ENCODE peak calls at places on chromosomes 1 and 21, in nine cellular contexts. Y is CD8-positive, alpha-beta T cell; I is IMR-90; P is K562; M is Panc1; Q is HepG2; R is mucosa of descending colon; C is heart right ventricle; V is naive thymus-derived CD4-positive, alpha-beta T cell. W is an unnamed sample.
A peak's percentile ranks its signal among the peaks of the same experiment; 100 is the strongest.

GRCh38 chr1:247749870-247750269 is 1.9 kb upstream of the OR14A2 start:
- ATAC-seq in Y (no peak), R (no peak), C (no peak), I (no peak), V (no peak), Q (no peak), M (no peak), P (no peak), W (no peak)

GRCh38 chr1:162633327-162633762 is 1.1 kb downstream of the DDR2 start:
- ATAC-seq in R (peak; percentile 31), M (no peak), C (peak; percentile 60), Y (no peak), P (peak; percentile 16), I (peak; percentile 13), Q (no peak), V (no peak), W (peak; percentile 27)

GRCh38 chr1:88780485-88780884 is 96.4 kb downstream of the PKN2 start:
- ATAC-seq in M (no peak), Q (no peak), I (no peak), C (no peak), Y (no peak), R (no peak), V (no peak), P (no peak), W (no peak)

GRCh38 chr1:13828454-13829151 is 128.6 kb downstream of the PRDM2 start:
- ATAC-seq in I (no peak), V (peak; percentile 40), C (no peak), R (peak; percentile 93), P (peak; percentile 97), Q (peak; percentile 94), M (peak; percentile 82), Y (peak; percentile 42), W (peak; percentile 34)

GRCh38 chr1:67882196-67882958 is 49.1 kb upstream of the GNG12 start:
- ATAC-seq in Q (no peak), C (no peak), I (no peak), V (no peak), Y (no peak), R (no peak), M (no peak), P (peak; percentile 37), W (no peak)

GRCh38 chr21:25552856-25553255 is 54.4 kb downstream of the MRPL39 start:
- ATAC-seq in C (no peak), R (no peak), Q (peak; percentile 82), I (no peak), V (no peak), M (no peak), P (no peak), Y (no peak), W (no peak)

GRCh38 chr1:246161626-246162025 is 345.5 kb downstream of the SMYD3 start:
- ATAC-seq in I (peak; percentile 40), Y (no peak), R (no peak), V (no peak), P (no peak), M (no peak), Q (no peak), C (no peak), W (no peak)

GRCh38 chr1:8571200-8571984 is 246.0 kb downstream of the RERE start:
- ATAC-seq in Y (no peak), I (peak; percentile 70), C (peak; percentile 48), Q (peak; percentile 88), R (no peak), P (peak; percentile 39), V (no peak), M (no peak), W (peak; percentile 48)

GRCh38 chr21:38295997-38296764 is 39.4 kb downstream of the KCNJ15 start:
- ATAC-seq in M (no peak), V (peak; percentile 50), C (peak; percentile 93), Q (no peak), P (peak; percentile 55), I (no peak), Y (peak; percentile 20), R (peak; percentile 26), W (peak; percentile 46)

GRCh38 chr1:32127780-32128179 is 19.9 kb downstream of the KPNA6 start:
- ATAC-seq in R (no peak), V (no peak), P (peak; percentile 52), M (no peak), I (no peak), Q (no peak), Y (no peak), C (no peak), W (no peak)

GRCh38 chr1:19086176-19086875 is 123.7 kb downstream of the UBR4 start:
- ATAC-seq in Y (no peak), Q (no peak), C (peak; percentile 38), M (no peak), P (no peak), V (no peak), I (no peak), R (peak; percentile 64), W (no peak)

GRCh38 chr1:200428482-200429205 is 18.8 kb upstream of the ZNF281 start:
- ATAC-seq in Q (no peak), R (no peak), I (peak; percentile 64), V (no peak), M (peak; percentile 67), P (no peak), C (no peak), Y (no peak), W (no peak)

GRCh38 chr1:180911640-180912161 is 996 bp upstream of the KIAA1614 start:
- ATAC-seq in I (peak; percentile 5), R (peak; percentile 33), C (peak; percentile 34), Q (no peak), M (peak; percentile 45), P (no peak), V (no peak), Y (no peak), W (peak; percentile 17)

GRCh38 chr1:180571832-180572636 is 13.3 kb downstream of the OVAAL start:
- ATAC-seq in I (no peak), M (no peak), R (peak; percentile 63), P (peak; percentile 69), V (no peak), Q (no peak), C (no peak), Y (no peak), W (no peak)

GRCh38 chr1:24173638-24174325 is 13.3 kb downstream of the IFNLR1 start:
- ATAC-seq in P (no peak), V (no peak), R (no peak), I (no peak), C (no peak), Y (no peak), Q (no peak), M (no peak), W (no peak)

GRCh38 chr21:43669828-43670605 is 10.7 kb downstream of the RRP1B start:
- ATAC-seq in M (no peak), C (no peak), I (no peak), Y (no peak), V (no peak), P (no peak), R (no peak), Q (no peak), W (no peak)

GRCh38 chr1:100397681-100398080 is 45.4 kb downstream of the CDC14A start:
- ATAC-seq in C (no peak), V (peak; percentile 9), Y (no peak), Q (no peak), I (no peak), M (no peak), P (peak; percentile 18), R (no peak), W (no peak)

DNA sequence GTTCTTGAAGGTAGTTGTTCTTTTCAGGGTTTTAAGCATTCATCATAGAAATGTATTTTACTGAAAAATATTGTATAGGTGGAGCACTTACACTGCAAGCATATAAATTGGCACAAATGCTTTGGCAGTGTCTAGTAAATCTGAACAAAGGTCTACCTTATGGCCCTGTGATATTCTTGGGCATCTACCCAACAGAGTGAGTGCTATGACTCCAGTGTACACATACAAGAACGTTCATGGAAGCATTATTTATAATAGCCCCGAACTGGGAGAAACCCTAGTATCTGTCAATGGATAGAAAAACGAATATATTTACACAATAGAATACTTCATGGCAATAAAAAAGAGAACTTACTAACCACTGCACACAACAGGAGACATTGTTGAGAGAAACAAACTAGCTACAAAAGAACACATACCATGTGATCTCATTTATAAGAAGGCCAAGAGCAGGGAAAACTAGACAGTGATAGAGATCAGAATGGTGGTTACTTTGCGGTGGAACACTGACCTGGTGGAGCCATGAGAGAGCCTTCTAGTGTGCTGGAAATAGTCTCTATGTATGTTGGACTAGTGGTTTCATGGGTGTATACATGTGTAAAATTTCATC is 96.0 kb downstream of the MAB21L3 start:
- ATAC-seq in P (no peak), Q (no peak), Y (no peak), R (peak; percentile 86), V (no peak), M (no peak), C (no peak), I (no peak), W (no peak)
- H3K36me3 ChIP-seq in P (no peaks in the 10 kb centered on the region), Q (no peaks in the 10 kb centered on the region), Y (no peaks in the 10 kb centered on the region), R (no peaks in the 10 kb centered on the region), V (no peaks in the 10 kb centered on the region), M (no peaks in the 10 kb centered on the region), C (no peaks in the 10 kb centered on the region), I (no peaks in the 10 kb centered on the region), W (no peaks in the 10 kb centered on the region)

DNA sequence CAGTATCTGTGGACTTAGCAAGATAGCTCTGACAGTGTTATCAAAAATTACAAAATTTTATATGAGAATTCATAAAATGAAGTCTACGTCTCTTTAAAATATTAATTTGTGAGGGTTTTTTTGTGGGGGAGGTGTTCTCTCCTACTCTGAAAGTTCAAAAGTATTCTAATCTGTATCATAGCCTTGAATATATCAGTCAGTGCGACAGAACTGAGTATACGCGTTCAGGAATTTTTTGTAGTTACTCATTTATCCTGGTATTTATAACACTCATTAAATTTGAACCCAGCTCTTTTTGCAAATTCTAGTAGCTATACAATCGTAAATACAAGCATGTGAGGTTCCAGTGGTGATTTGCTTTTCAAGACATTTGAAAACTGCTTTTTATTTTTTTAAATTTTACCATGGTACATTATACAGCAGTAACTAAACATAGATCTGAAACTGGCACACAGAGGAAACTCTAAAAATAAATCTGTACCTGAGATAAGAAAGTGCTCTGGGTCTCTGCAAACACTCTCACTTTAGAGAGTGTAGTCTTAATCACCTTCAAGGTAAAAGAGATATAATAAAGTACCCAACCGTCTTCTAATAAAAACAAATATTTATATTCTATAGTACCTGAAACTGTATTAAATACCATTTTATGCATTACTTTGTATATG is 178.4 kb upstream of the ADAMTS5 start:
- ATAC-seq in R (no peak), I (no peak), M (no peak), P (no peak), V (no peak), C (no peak), Y (no peak), Q (no peak), W (no peak)
- H3K36me3 ChIP-seq in R (no peaks in the 10 kb centered on the region), I (no peaks in the 10 kb centered on the region), M (no peaks in the 10 kb centered on the region), P (no peaks in the 10 kb centered on the region), V (no peaks in the 10 kb centered on the region), C (no peaks in the 10 kb centered on the region), Y (no peaks in the 10 kb centered on the region), Q (no peaks in the 10 kb centered on the region), W (no peaks in the 10 kb centered on the region)

GRCh38 chr1:37691497-37692077 is 729 bp upstream of the CDCA8 start:
- ATAC-seq in Y (no peak), M (peak; percentile 44), C (peak; percentile 15), R (peak; percentile 24), P (peak; percentile 52), I (peak; percentile 10), V (no peak), Q (peak; percentile 60), W (peak; percentile 14)
- H3K36me3 ChIP-seq in Y (no peaks in the 10 kb centered on the region), M (peaks cover 25% of the 10 kb centered on the region), C (no peaks in the 10 kb centered on the region), R (no peaks in the 10 kb centered on the region), P (peaks cover 52% of the 10 kb centered on the region), I (peaks cover 2% of the 10 kb centered on the region), V (peaks cover 12% of the 10 kb centered on the region), Q (no peaks in the 10 kb centered on the region), W (peaks cover 18% of the 10 kb centered on the region)

DNA sequence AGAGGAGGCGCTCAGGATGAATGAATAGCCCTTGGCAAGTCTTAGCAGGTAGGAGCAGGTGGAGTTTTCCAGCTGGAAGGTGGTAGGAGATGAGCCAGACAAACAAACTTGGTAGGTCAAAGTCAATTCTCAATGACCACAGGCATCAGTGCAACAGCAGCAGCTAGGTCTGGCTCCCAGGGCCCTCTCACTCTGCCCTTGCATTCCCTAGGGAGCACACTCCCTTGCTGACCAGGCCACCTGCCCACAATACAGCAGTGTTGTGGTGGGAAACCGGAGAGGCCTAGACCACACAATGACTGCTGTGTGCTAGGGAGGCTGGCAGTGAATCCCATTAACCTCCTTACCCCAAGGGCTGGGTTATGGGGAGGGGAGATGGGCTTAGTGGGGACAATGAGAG is 13.0 kb upstream of the PAQR6 start:
- ATAC-seq in C (no peak), I (no peak), P (no peak), Y (no peak), R (no peak), M (no peak), V (no peak), Q (no peak), W (no peak)
- H3K36me3 ChIP-seq in C (peaks cover 44% of the 10 kb centered on the region), I (peaks cover 76% of the 10 kb centered on the region), P (peaks cover 90% of the 10 kb centered on the region), Y (peaks cover 70% of the 10 kb centered on the region), R (peaks cover 31% of the 10 kb centered on the region), M (peaks cover 24% of the 10 kb centered on the region), V (peaks cover 88% of the 10 kb centered on the region), Q (peaks cover 37% of the 10 kb centered on the region), W (peaks cover 17% of the 10 kb centered on the region)

W was measured in gastroesophageal sphincter.